ENCODE peak calls at places on chromosomes 5 and 9, in six cellular contexts. H is effector CD8-positive, alpha-beta T cell; X is dermis microvascular lymphatic vessel endothelial cell; T is Calu3; L is H54; S is stimulated activated CD4-positive, alpha-beta T cell treated with anti-CD3 and anti-CD28 coated beads, TNF-alpha, amount 100 ng/mL, for 4 hours. C is an unnamed sample.

GRCh38 chr9:3920586-3921582 is 379.0 kb downstream of the GLIS3 start:
- DNase-seq in H (no peak), X (no peak), T (no peak), L (no peak), S (no peak), C (no peak)

GRCh38 chr5:952597-953271 is 55.9 kb upstream of the NKD2 start:
- DNase-seq in H (no peak), X (no peak), T (no peak), L (no peak), S (no peak), C (no peak)

GRCh38 chr5:61344187-61344944 is 12.3 kb downstream of the ZSWIM6 start:
- DNase-seq in H (no peak), X (no peak), T (no peak), L (no peak), S (no peak), C (no peak)

GRCh38 chr5:10521466-10522223 is 42.2 kb upstream of the ANKRD33B start:
- DNase-seq in H (no peak), X (no peak), T (peak), L (no peak), S (no peak), C (no peak)

GRCh38 chr9:108052431-108053080 is 563.0 kb upstream of the KLF4 start:
- DNase-seq in H (no peak), X (no peak), T (no peak), L (no peak), S (no peak), C (no peak)

GRCh38 chr5:9209846-9210547 is 335.9 kb downstream of the SEMA5A start:
- DNase-seq in H (no peak), X (no peak), T (no peak), L (no peak), S (no peak), C (no peak)

GRCh38 chr9:107975426-107976010 is 485.9 kb upstream of the KLF4 start:
- DNase-seq in H (no peak), X (no peak), T (no peak), L (no peak), S (no peak), C (no peak)

GRCh38 chr9:110114086-110114887 is 93.7 kb downstream of the C9orf152 start:
- DNase-seq in H (no peak), X (no peak), T (no peak), L (no peak), S (no peak), C (no peak)

GRCh38 chr5:152270117-152270516 is 135.0 kb downstream of the NMUR2 start:
- DNase-seq in H (no peak), X (no peak), T (no peak), L (no peak), S (no peak), C (no peak)

GRCh38 chr9:2704504-2704903 is 12.8 kb upstream of the KCNV2 start:
- DNase-seq in H (no peak), X (no peak), T (no peak), L (no peak), S (no peak), C (no peak)

GRCh38 chr5:54905942-54906537 is 79.4 kb downstream of the ESM1 start:
- DNase-seq in H (peak), X (peak), T (peak), L (peak), S (peak), C (peak)

GRCh38 chr5:11595045-11595444 is 309.2 kb downstream of the CTNND2 start:
- DNase-seq in H (no peak), X (no peak), T (peak), L (no peak), S (no peak), C (no peak)

GRCh38 chr9:4739587-4740372 is 1.2 kb downstream of the AK3 start:
- DNase-seq in H (no peak), X (no peak), T (no peak), L (no peak), S (no peak), C (no peak)

GRCh38 chr9:131395027-131395744 is 1.3 kb downstream of the PRRC2B start:
- DNase-seq in H (peak), X (no peak), T (no peak), L (no peak), S (peak), C (peak)

GRCh38 chr9:8651126-8651525 is 851.5 kb upstream of the DMAC1 start:
- DNase-seq in H (no peak), X (no peak), T (no peak), L (no peak), S (no peak), C (no peak)

GRCh38 chr5:159435855-159436254 is 105.6 kb upstream of the IL12B start:
- DNase-seq in H (no peak), X (no peak), T (no peak), L (no peak), S (no peak), C (no peak)

GRCh38 chr5:74316064-74316586 is 324.4 kb downstream of the ENC1 start:
- DNase-seq in H (no peak), X (peak), T (peak), L (peak), S (no peak), C (no peak)

GRCh38 chr9:88025411-88026132 is 51.2 kb upstream of the CDK20 start:
- DNase-seq in H (no peak), X (no peak), T (no peak), L (no peak), S (no peak), C (no peak)

GRCh38 chr5:119274024-119274766 is 81.6 kb upstream of the TNFAIP8 start:
- DNase-seq in H (no peak), X (no peak), T (peak), L (no peak), S (no peak), C (no peak)

GRCh38 chr5:90134892-90135291 is 274.7 kb downstream of the CETN3 start:
- DNase-seq in H (no peak), X (no peak), T (peak), L (no peak), S (no peak), C (no peak)

GRCh38 chr9:136107155-136107952 is 11.3 kb downstream of the TMEM250 start:
- DNase-seq in H (peak), X (no peak), T (no peak), L (no peak), S (no peak), C (peak)

GRCh38 chr5:116738270-116738947 is 163.8 kb upstream of the SEMA6A start:
- DNase-seq in H (no peak), X (peak), T (no peak), L (no peak), S (no peak), C (no peak)

GRCh38 chr9:107675476-107676264 is 186.1 kb upstream of the KLF4 start:
- DNase-seq in H (no peak), X (no peak), T (no peak), L (no peak), S (no peak), C (no peak)

GRCh38 chr5:83632874-83633273 is 87.8 kb downstream of the HAPLN1 start:
- DNase-seq in H (no peak), X (no peak), T (peak), L (peak), S (no peak), C (no peak)

GRCh38 chr9:89408628-89409101 is 89.2 kb downstream of the SEMA4D start:
- DNase-seq in H (peak), X (no peak), T (no peak), L (no peak), S (no peak), C (peak)

GRCh38 chr5:54285573-54286124 is 24.7 kb downstream of the ARL15 start:
- DNase-seq in H (no peak), X (no peak), T (no peak), L (no peak), S (no peak), C (no peak)

GRCh38 chr9:117672397-117672796 is 31.8 kb upstream of the TLR4 start:
- DNase-seq in H (no peak), X (no peak), T (no peak), L (peak), S (no peak), C (no peak)

GRCh38 chr5:50667079-50667652 is 729 bp downstream of the PARP8 start:
- DNase-seq in H (peak), X (no peak), T (peak), L (no peak), S (peak), C (no peak)

C was measured in activated T-helper 2 cell treated with anti-CD3 and anti-CD28 coated beads, Interferon-gamma antibody, Interleukin-2, Interleukin-4, amounts not matched to agents 10 μg/mL and 5 μg/mL and 100 μg/mL, durations not matched to agents 14 hours and 24 hours and 36 hours.